ENCODE peak calls at places on chromosomes 1 and 21, in seven cellular contexts. Y is upper lobe of right lung; G is skeletal muscle cell; L is right cardiac atrium; B is adrenal gland; A is IMR-90; E is CD4-positive, CD25-positive, alpha-beta regulatory T cell. Q is an unnamed sample.
A peak's percentile ranks its signal among the peaks of the same experiment; 100 is the strongest.

GRCh38 chr1:23664837-23665795 is 26.5 kb upstream of the RPL11 start:
- DNase-seq in Y (no peak), G (no peak), L (no peak), B (peak; percentile 37), A (no peak), E (no peak), Q (no peak)

GRCh38 chr1:96559707-96560588 is 161.6 kb upstream of the PTBP2 start:
- DNase-seq in Y (no peak), G (peak; percentile 99), L (no peak), B (peak; percentile 19), A (peak; percentile 99), E (no peak), Q (peak; percentile 100)

GRCh38 chr1:113388621-113389355 is 1.5 kb upstream of the MAGI3 start:
- DNase-seq in Y (no peak), G (no peak), L (no peak), B (peak; percentile 41), A (no peak), E (no peak), Q (no peak)

GRCh38 chr1:218804014-218804785 is 369.5 kb upstream of the LYPLAL1 start:
- DNase-seq in Y (no peak), G (no peak), L (no peak), B (no peak), A (peak; percentile 32), E (no peak), Q (no peak)

GRCh38 chr1:77319036-77319705 is 37.4 kb downstream of the AK5 start:
- DNase-seq in Y (no peak), G (no peak), L (no peak), B (no peak), A (peak; percentile 45), E (no peak), Q (no peak)

GRCh38 chr1:53661496-53661895 is 77.5 kb downstream of the GLIS1 start:
- DNase-seq in Y (no peak), G (no peak), L (no peak), B (no peak), A (no peak), E (no peak), Q (no peak)

GRCh38 chr1:94858276-94858675 is 38.1 kb downstream of the SLC44A3 start:
- DNase-seq in Y (no peak), G (no peak), L (no peak), B (peak; percentile 64), A (peak; percentile 45), E (no peak), Q (peak; percentile 18)

GRCh38 chr1:11059166-11059989 is 440 bp downstream of the SRM start:
- DNase-seq in Y (peak; percentile 75), G (no peak), L (peak; percentile 70), B (no peak), A (no peak), E (no peak), Q (no peak)

GRCh38 chr1:207822602-207823451 is 71.0 kb downstream of the CD46 start:
- DNase-seq in Y (peak; percentile 86), G (no peak), L (peak; percentile 88), B (peak; percentile 97), A (peak; percentile 22), E (peak; percentile 77), Q (no peak)

GRCh38 chr1:222540598-222540995 is 7.3 kb downstream of the HHIPL2 start:
- DNase-seq in Y (no peak), G (no peak), L (no peak), B (no peak), A (no peak), E (no peak), Q (no peak)

GRCh38 chr21:43277481-43278351 is 108.9 kb downstream of the CRYAA start:
- DNase-seq in Y (peak; percentile 82), G (no peak), L (peak; percentile 62), B (no peak), A (no peak), E (no peak), Q (no peak)

GRCh38 chr1:109559995-109560394 is 11.6 kb downstream of the GNAI3 start:
- DNase-seq in Y (no peak), G (no peak), L (no peak), B (no peak), A (no peak), E (no peak), Q (no peak)

GRCh38 chr1:180080439-180080838 is 74.2 kb upstream of the QSOX1 start:
- DNase-seq in Y (no peak), G (no peak), L (no peak), B (no peak), A (no peak), E (no peak), Q (no peak)

GRCh38 chr1:160400646-160401486 is 502 bp downstream of the VANGL2 start:
- DNase-seq in Y (no peak), G (no peak), L (peak; percentile 73), B (no peak), A (no peak), E (no peak), Q (no peak)

GRCh38 chr1:235908742-235909520 is 42.2 kb upstream of the LYST start:
- DNase-seq in Y (no peak), G (peak; percentile 54), L (no peak), B (peak; percentile 40), A (peak; percentile 82), E (no peak), Q (peak; percentile 93)

GRCh38 chr1:61253912-61254628 is 171.7 kb downstream of the NFIA start:
- DNase-seq in Y (no peak), G (no peak), L (no peak), B (no peak), A (no peak), E (no peak), Q (no peak)

GRCh38 chr1:202798792-202799331 is 9.4 kb downstream of the KDM5B start:
- DNase-seq in Y (no peak), G (no peak), L (no peak), B (no peak), A (no peak), E (no peak), Q (no peak)

GRCh38 chr1:9397984-9398526 is 105.4 kb downstream of the SPSB1 start:
- DNase-seq in Y (no peak), G (no peak), L (no peak), B (peak; percentile 56), A (peak; percentile 62), E (no peak), Q (peak; percentile 54)

GRCh38 chr1:116971965-116972675 is 29.4 kb upstream of the CD101 start:
- DNase-seq in Y (no peak), G (no peak), L (no peak), B (no peak), A (no peak), E (no peak), Q (no peak)

GRCh38 chr1:64038965-64039926 is 164.2 kb upstream of the UBE2U start:
- DNase-seq in Y (no peak), G (peak; percentile 100), L (no peak), B (peak; percentile 58), A (peak; percentile 100), E (no peak), Q (peak; percentile 94)

GRCh38 chr1:242017580-242018233 is 18.8 kb upstream of the MAP1LC3C start:
- DNase-seq in Y (no peak), G (no peak), L (no peak), B (peak; percentile 77), A (peak; percentile 21), E (no peak), Q (no peak)

GRCh38 chr1:110538082-110538481 is 19.1 kb upstream of the KCNA10 start:
- DNase-seq in Y (no peak), G (no peak), L (no peak), B (no peak), A (no peak), E (no peak), Q (no peak)

GRCh38 chr1:174074757-174075156 is 52.6 kb upstream of the RC3H1 start:
- DNase-seq in Y (no peak), G (peak; percentile 10), L (no peak), B (no peak), A (peak; percentile 55), E (no peak), Q (no peak)

GRCh38 chr1:26349196-26349885 is 4.6 kb downstream of the CRYBG2 start:
- DNase-seq in Y (no peak), G (no peak), L (no peak), B (no peak), A (peak; percentile 81), E (no peak), Q (peak; percentile 68)

GRCh38 chr1:26345718-26346117 is 8.2 kb downstream of the CRYBG2 start:
- DNase-seq in Y (no peak), G (no peak), L (no peak), B (no peak), A (no peak), E (no peak), Q (no peak)

GRCh38 chr1:26349886-26350244 is 4.1 kb downstream of the CRYBG2 start:
- DNase-seq in Y (no peak), G (no peak), L (no peak), B (no peak), A (no peak), E (no peak), Q (no peak)

GRCh38 chr1:26344147-26344920 is 9.6 kb downstream of the CRYBG2 start:
- DNase-seq in Y (no peak), G (no peak), L (no peak), B (no peak), A (no peak), E (no peak), Q (no peak)

GRCh38 chr1:26346274-26347033 is 7.5 kb downstream of the CRYBG2 start:
- DNase-seq in Y (no peak), G (no peak), L (no peak), B (no peak), A (no peak), E (no peak), Q (no peak)
- H3K4me3 ChIP-seq in Y (no peak overlapping the region), G (no peak overlapping the region), L (no peak overlapping the region), B (no peak overlapping the region), A (no peak overlapping the region), E (no peak overlapping the region), Q (no peak overlapping the region)

DNA sequence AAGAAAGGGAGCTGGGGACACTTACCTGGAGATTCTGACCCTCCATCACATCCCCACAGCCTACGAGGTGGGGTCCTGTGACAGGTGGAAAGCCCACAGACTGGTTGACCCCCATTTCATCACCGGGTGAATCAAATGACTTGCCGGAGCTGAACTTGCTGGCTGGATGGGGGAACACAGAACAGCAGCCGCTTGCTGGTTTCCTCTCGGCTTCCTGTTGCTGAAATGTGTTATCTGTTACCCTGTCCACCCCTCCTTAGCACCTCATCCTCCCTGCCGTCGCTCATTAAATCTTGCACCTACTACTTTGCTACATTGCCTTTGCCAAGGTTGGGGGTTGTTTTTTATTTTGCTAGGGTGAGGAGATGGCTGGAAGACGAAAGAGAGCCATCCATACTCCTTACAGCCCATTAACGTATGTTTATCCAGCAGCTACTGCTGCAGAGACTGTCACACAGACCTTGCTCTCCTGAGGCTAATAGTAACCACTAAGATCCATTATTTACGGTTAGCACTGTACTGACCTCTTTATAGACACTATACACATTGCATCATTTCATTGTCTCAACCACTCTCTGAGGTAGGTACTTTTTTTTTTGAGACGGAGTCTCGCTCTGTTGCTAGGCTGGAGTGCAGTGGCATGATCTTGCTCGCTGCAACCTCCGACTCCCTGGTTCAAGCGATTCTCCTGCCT is 7.0 kb downstream of the PAFAH2 start:
- DNase-seq in Y (no peak), G (no peak), L (no peak), B (no peak), A (no peak), E (no peak), Q (no peak)
- H3K4me3 ChIP-seq in Y (peak overlapping the region; percentile 25), G (no peak overlapping the region), L (no peak overlapping the region), B (no peak overlapping the region), A (no peak overlapping the region), E (peak overlapping the region; percentile 88), Q (no peak overlapping the region)

GRCh38 chr1:237042892-237043576 is 1.1 kb downstream of the RYR2 start:
- DNase-seq in Y (peak; percentile 63), G (no peak), L (peak; percentile 80), B (no peak), A (no peak), E (no peak), Q (no peak)
- H3K4me3 ChIP-seq in Y (peak overlapping the region; percentile 54), G (no peak overlapping the region), L (peak overlapping the region; percentile 54), B (no peak overlapping the region), A (no peak overlapping the region), E (no peak overlapping the region), Q (no peak overlapping the region)

GRCh38 chr1:147080013-147080661 is 92.1 kb downstream of the PRKAB2 start:
- DNase-seq in Y (peak; percentile 65), G (no peak), L (no peak), B (no peak), A (no peak), E (no peak), Q (no peak)
- H3K4me3 ChIP-seq in Y (no peak overlapping the region), G (no peak overlapping the region), L (no peak overlapping the region), B (no peak overlapping the region), A (no peak overlapping the region), E (no peak overlapping the region), Q (no peak overlapping the region)